ENCODE peak calls at places on chromosomes 6 and 20, in four cellular contexts. Y is ovary; S is Caco-2; N is effector memory CD4-positive, alpha-beta T cell. H is an unnamed sample.

GRCh38 chr6:126531273-126531672 is 191.4 kb downstream of the CENPW start:
- DNase-seq in Y (no peak), S (no peak), N (no peak), H (no peak)

GRCh38 chr6:148677594-148678476 is 69.0 kb upstream of the UST start:
- DNase-seq in Y (no peak), S (no peak), N (no peak), H (no peak)

GRCh38 chr6:114375803-114376202 is 33.0 kb upstream of the HS3ST5 start:
- DNase-seq in Y (no peak), S (no peak), N (no peak), H (no peak)

GRCh38 chr6:167572841-167573271 is 248.0 kb downstream of the TTLL2 start:
- DNase-seq in Y (no peak), S (no peak), N (no peak), H (no peak)

GRCh38 chr6:11251553-11252358 is 19.3 kb upstream of the NEDD9 start:
- DNase-seq in Y (peak; percentile 71), S (no peak), N (no peak), H (no peak)

GRCh38 chr6:12017263-12017662 is 5.2 kb downstream of the HIVEP1 start:
- DNase-seq in Y (no peak), S (no peak), N (no peak), H (no peak)

GRCh38 chr6:30881392-30881986 is 2.8 kb upstream of the DDR1 start:
- DNase-seq in Y (no peak), S (no peak), N (no peak), H (no peak)

GRCh38 chr6:30685157-30685976 is 1.1 kb downstream of the PPP1R18 start:
- DNase-seq in Y (peak; percentile 50), S (no peak), N (no peak), H (no peak)

GRCh38 chr6:146110990-146111389 is 82.1 kb downstream of the GRM1 start:
- DNase-seq in Y (no peak), S (no peak), N (no peak), H (no peak)

GRCh38 chr6:115545410-115545986 is 515.2 kb downstream of the FRK start:
- DNase-seq in Y (no peak), S (peak; percentile 47), N (no peak), H (no peak)

GRCh38 chr20:34369265-34369664 is 6.2 kb downstream of the ITCH start:
- DNase-seq in Y (no peak), S (no peak), N (peak; percentile 13), H (no peak)

GRCh38 chr20:64065062-64065972 is 2.3 kb downstream of the TCEA2 start:
- DNase-seq in Y (no peak), S (no peak), N (no peak), H (no peak)

GRCh38 chr6:8240316-8240715 is 138.0 kb upstream of the EEF1E1 start:
- DNase-seq in Y (no peak), S (no peak), N (no peak), H (no peak)

GRCh38 chr6:150898390-150899170 is 33.1 kb downstream of the MTHFD1L start:
- DNase-seq in Y (no peak), S (no peak), N (no peak), H (no peak)

GRCh38 chr6:118725944-118726343 is 74.6 kb upstream of the CEP85L start:
- DNase-seq in Y (no peak), S (no peak), N (peak; percentile 25), H (peak; percentile 29)

GRCh38 chr6:41451515-41452163 is 94.5 kb upstream of the FOXP4 start:
- DNase-seq in Y (peak; percentile 40), S (no peak), N (no peak), H (no peak)

GRCh38 chr20:37220255-37220654 is 40.9 kb upstream of the MROH8 start:
- DNase-seq in Y (no peak), S (no peak), N (no peak), H (no peak)

GRCh38 chr6:170153436-170154319 is 137.2 kb downstream of the DLL1 start:
- DNase-seq in Y (peak; percentile 17), S (no peak), N (no peak), H (no peak)
- H3K9me3 ChIP-seq in Y (no peaks in the 10 kb centered on the region), S (no peaks in the 10 kb centered on the region), N (no peaks in the 10 kb centered on the region), H (no peaks in the 10 kb centered on the region)

DNA sequence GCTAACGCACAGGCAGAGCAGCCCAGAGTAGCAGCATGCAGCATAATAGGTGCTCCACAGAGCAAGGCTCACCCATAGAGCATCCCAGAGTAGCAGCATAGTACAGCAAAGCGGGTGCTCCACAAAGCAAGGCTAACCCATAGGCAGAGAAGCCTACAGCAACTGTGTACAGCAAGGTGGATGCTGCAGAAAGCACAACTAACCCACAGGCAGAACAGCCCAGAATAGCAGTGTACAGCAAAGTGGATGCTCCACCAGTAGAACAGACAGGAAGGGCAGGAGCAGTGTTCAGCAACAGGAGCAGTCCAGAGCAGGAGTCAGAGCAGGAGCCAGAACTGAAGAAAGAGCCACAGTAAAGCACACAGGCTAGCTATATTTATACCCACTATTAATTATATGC is 132.7 kb upstream of the PRSS16 start:
- DNase-seq in Y (no peak), S (no peak), N (no peak), H (no peak)
- H3K9me3 ChIP-seq in Y (no peaks in the 10 kb centered on the region), S (peaks cover 14% of the 10 kb centered on the region), N (no peaks in the 10 kb centered on the region), H (no peaks in the 10 kb centered on the region)

GRCh38 chr20:59586613-59587012 is 17.7 kb upstream of the PHACTR3 start:
- DNase-seq in Y (no peak), S (no peak), N (no peak), H (no peak)
- H3K9me3 ChIP-seq in Y (no peaks in the 10 kb centered on the region), S (no peaks in the 10 kb centered on the region), N (no peaks in the 10 kb centered on the region), H (no peaks in the 10 kb centered on the region)

GRCh38 chr20:24937579-24937978 is 11.5 kb upstream of the CST7 start:
- DNase-seq in Y (no peak), S (no peak), N (no peak), H (no peak)
- H3K9me3 ChIP-seq in Y (no peaks in the 10 kb centered on the region), S (no peaks in the 10 kb centered on the region), N (no peaks in the 10 kb centered on the region), H (no peaks in the 10 kb centered on the region)

GRCh38 chr20:62103508-62104233 is 18.6 kb upstream of the LSM14B start:
- DNase-seq in Y (no peak), S (no peak), N (no peak), H (no peak)
- H3K9me3 ChIP-seq in Y (peaks cover 12% of the 10 kb centered on the region), S (peaks cover 33% of the 10 kb centered on the region), N (peaks cover 30% of the 10 kb centered on the region), H (no peaks in the 10 kb centered on the region)

H was measured in T-helper 17 cell.